ENCODE peak calls at places on chromosomes 4 and X, in nine cellular contexts. U is IMR-90, W is lung, B is GM23248, K is heart right ventricle, X is left ventricle myocardium inferior, H is neural progenitor cell, T is cardiac muscle cell, Q is adipocyte. O is an unnamed sample.
A peak's percentile ranks its signal among the peaks of the same experiment; 100 is the strongest.

GRCh38 chr4:176883681-176884418 is 91.1 kb upstream of the VEGFC start:
- DNase-seq in B (peak; percentile 80), Q (peak; percentile 44), K (no peak), W (no peak), T (peak; percentile 31), U (peak; percentile 88), H (no peak), X (no peak), O (peak; percentile 96)

GRCh38 chrX:39133971-39134370 is 332.7 kb downstream of the MID1IP1 start:
- DNase-seq in B (no peak), W (no peak), U (no peak), T (no peak), X (no peak), K (peak; percentile 9), H (no peak), Q (no peak), O (no peak)

GRCh38 chrX:121356850-121357171 is 309.4 kb downstream of the GLUD2 start:
- DNase-seq in Q (no peak), K (no peak), U (no peak), X (no peak), H (no peak), B (no peak), T (no peak), W (no peak), O (no peak)

GRCh38 chrX:2483398-2483797 is 17.4 kb downstream of the DHRSX start:
- DNase-seq in K (no peak), W (no peak), T (no peak), U (no peak), B (no peak), H (no peak), X (no peak), Q (no peak), O (no peak)

GRCh38 chr4:102217345-102217744 is 127.9 kb downstream of the SLC39A8 start:
- DNase-seq in U (no peak), K (no peak), B (no peak), X (no peak), Q (peak; percentile 74), H (no peak), T (peak; percentile 2), W (no peak), O (no peak)

GRCh38 chr4:163649557-163650091 is 155.1 kb downstream of the TMA16 start:
- DNase-seq in U (no peak), W (no peak), K (no peak), Q (no peak), X (no peak), B (no peak), H (peak; percentile 20), T (no peak), O (no peak)

GRCh38 chr4:87953776-87954175 is 21.7 kb upstream of the SPP1 start:
- DNase-seq in Q (no peak), K (no peak), H (no peak), T (no peak), X (no peak), U (no peak), B (no peak), W (no peak), O (no peak)

GRCh38 chrX:15301924-15302323 is 13.5 kb downstream of the ASB11 start:
- DNase-seq in B (peak; percentile 66), T (peak; percentile 36), K (no peak), X (peak; percentile 28), H (no peak), W (peak; percentile 74), Q (peak; percentile 30), U (peak; percentile 41), O (no peak)

GRCh38 chr4:53450773-53451172 is 73.3 kb downstream of the FIP1L1 start:
- DNase-seq in X (no peak), K (no peak), B (peak; percentile 68), T (peak; percentile 8), H (no peak), Q (no peak), W (no peak), U (peak; percentile 12), O (peak; percentile 60)

GRCh38 chr4:48367016-48367415 is 25.7 kb downstream of the SLAIN2 start:
- DNase-seq in K (no peak), U (no peak), B (no peak), Q (no peak), H (no peak), X (no peak), W (no peak), T (no peak), O (no peak)

GRCh38 chr4:70903282-70903603 is 1.1 kb downstream of the MOB1B start:
- DNase-seq in T (peak; percentile 28), Q (peak; percentile 60), B (peak; percentile 50), W (no peak), K (no peak), X (no peak), U (no peak), H (peak; percentile 28), O (no peak)

GRCh38 chr4:153332936-153333335 is 11.6 kb upstream of the MND1 start:
- DNase-seq in W (no peak), Q (no peak), H (no peak), X (no peak), B (peak; percentile 65), T (no peak), K (no peak), U (peak; percentile 69), O (no peak)

GRCh38 chrX:103730746-103731508 is 20.2 kb downstream of the TMEM31 start:
- DNase-seq in Q (peak; percentile 39), X (peak; percentile 15), B (peak; percentile 88), H (no peak), U (peak; percentile 86), W (no peak), K (no peak), T (peak; percentile 94), O (peak; percentile 48)

GRCh38 chr4:186761281-186761897 is 37.7 kb upstream of the FAT1 start:
- DNase-seq in T (no peak), W (no peak), X (no peak), Q (no peak), K (no peak), U (no peak), B (no peak), H (no peak), O (peak; percentile 43)

GRCh38 chrX:100687128-100687527 is 43.1 kb downstream of the SRPX2 start:
- DNase-seq in T (no peak), X (no peak), W (no peak), B (no peak), K (no peak), H (no peak), Q (no peak), U (no peak), O (no peak)

GRCh38 chr4:152073738-152074137 is 312.9 kb upstream of the GATB start:
- DNase-seq in W (peak; percentile 82), T (peak; percentile 33), B (peak; percentile 58), U (peak; percentile 38), K (no peak), H (no peak), X (no peak), Q (no peak), O (peak; percentile 2)

GRCh38 chr4:5952286-5953002 is 59.6 kb upstream of the CRMP1 start:
- DNase-seq in X (no peak), T (no peak), Q (no peak), U (no peak), B (no peak), W (no peak), K (no peak), H (no peak), O (no peak)
- H3K9me3 ChIP-seq in X (peaks cover 4% of the 10 kb centered on the region), T (no peaks in the 10 kb centered on the region), Q (peaks cover 1% of the 10 kb centered on the region), U (peaks cover 1% of the 10 kb centered on the region), B (no peaks in the 10 kb centered on the region), W (peaks cover 4% of the 10 kb centered on the region), K (peaks cover 1% of the 10 kb centered on the region), H (no peaks in the 10 kb centered on the region), O (no peaks in the 10 kb centered on the region)

GRCh38 chr4:173177232-173177631 is 8.6 kb downstream of the GALNT7 start:
- DNase-seq in K (no peak), X (no peak), Q (no peak), H (no peak), U (no peak), B (no peak), W (no peak), T (no peak), O (no peak)

GRCh38 chr4:173174184-173175156 is 5.9 kb downstream of the GALNT7 start:
- DNase-seq in K (no peak), H (no peak), B (no peak), X (no peak), Q (no peak), W (no peak), T (no peak), U (no peak), O (no peak)

GRCh38 chr4:173176010-173176409 is 7.4 kb downstream of the GALNT7 start:
- DNase-seq in U (no peak), W (no peak), H (no peak), K (no peak), B (no peak), T (no peak), Q (no peak), X (no peak), O (no peak)

GRCh38 chr4:173181769-173182374 is 13.3 kb downstream of the GALNT7 start:
- DNase-seq in K (no peak), X (no peak), H (no peak), U (peak; percentile 80), B (peak; percentile 80), W (no peak), Q (peak; percentile 58), T (peak; percentile 72), O (no peak)

DNA sequence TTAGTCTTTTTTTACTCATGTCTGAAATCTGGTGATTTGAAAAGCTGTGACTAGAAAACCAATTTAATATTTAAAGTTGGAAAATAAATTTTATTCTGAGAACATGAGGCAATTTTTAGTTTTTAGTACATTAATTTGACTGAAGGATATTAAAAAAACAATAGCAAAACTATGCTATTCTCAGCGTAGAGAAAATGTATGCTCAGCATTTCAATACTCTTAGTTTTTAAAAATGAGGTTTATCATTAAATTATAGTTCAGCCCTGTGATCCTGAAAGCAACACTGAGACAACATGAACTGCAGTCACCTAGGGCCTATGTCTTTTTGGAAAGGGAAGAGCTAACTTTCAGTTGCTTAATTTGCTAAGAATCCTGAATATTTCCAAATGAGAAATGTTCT is 9.5 kb downstream of the GALNT7 start:
- DNase-seq in Q (no peak), B (no peak), H (no peak), K (no peak), W (no peak), X (no peak), U (no peak), T (no peak), O (no peak)
- H3K4me3 ChIP-seq in Q (no peak overlapping the region), B (no peak overlapping the region), H (no peak overlapping the region), K (no peak overlapping the region), W (no peak overlapping the region), X (no peak overlapping the region), U (no peak overlapping the region), T (no peak overlapping the region), O (no peak overlapping the region)

DNA sequence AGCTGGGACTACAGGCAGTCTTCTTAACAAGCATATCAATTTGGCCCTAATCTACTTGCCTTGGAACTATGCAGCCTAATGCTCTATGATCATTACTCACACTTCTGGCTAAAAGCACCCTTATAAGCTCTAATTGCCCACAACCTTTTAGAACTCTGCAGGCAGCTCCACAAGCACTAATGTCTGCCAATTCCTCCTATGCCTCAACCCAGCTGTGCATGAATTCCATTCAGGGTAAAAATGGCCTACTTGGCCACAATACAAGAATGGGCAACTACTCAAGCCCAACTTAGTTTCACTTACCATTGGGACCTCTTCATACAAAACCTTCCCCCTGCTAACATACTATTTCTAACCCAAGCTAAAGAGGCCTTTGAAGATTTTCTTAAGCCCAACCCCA is 51.7 kb downstream of the ZNF718 start:
- DNase-seq in T (no peak), X (no peak), W (no peak), B (no peak), K (no peak), Q (no peak), U (no peak), H (no peak), O (peak; percentile 16)
- H3K9me3 ChIP-seq in T (peaks cover 5% of the 10 kb centered on the region), X (peaks cover 100% of the 10 kb centered on the region), W (peaks cover 27% of the 10 kb centered on the region), B (peaks cover 5% of the 10 kb centered on the region), K (peaks cover 100% of the 10 kb centered on the region), Q (peaks cover 100% of the 10 kb centered on the region), U (peaks cover 41% of the 10 kb centered on the region), H (peaks cover 59% of the 10 kb centered on the region), O (peaks cover 6% of the 10 kb centered on the region)

GRCh38 chrX:136647969-136648368 is at the start of gene CD40LG:
- DNase-seq in U (no peak), W (no peak), Q (no peak), K (no peak), X (no peak), T (no peak), B (no peak), H (no peak), O (no peak)
- H3K4me3 ChIP-seq in U (no peak within 1 kb of the TSS), W (no peak within 1 kb of the TSS), Q (no peak within 1 kb of the TSS), K (no peak within 1 kb of the TSS), X (no peak within 1 kb of the TSS), T (no peak within 1 kb of the TSS), B (no peak within 1 kb of the TSS), H (no peak within 1 kb of the TSS), O (no peak within 1 kb of the TSS)

O was measured in MG63.